ENCODE peak calls at places on chromosomes 12 and 14, in four cellular contexts. E is stomach, T is tibial artery, S is fibroblast of lung. Z is an unnamed sample.

GRCh38 chr14:71714225-71714624 is 218.0 kb upstream of the RGS6 start:
- DNase-seq in E (no peak), S (peak), T (no peak), Z (no peak)

GRCh38 chr12:510071-510825 is 50.5 kb downstream of the B4GALNT3 start:
- DNase-seq in T (no peak), E (peak), S (no peak), Z (no peak)

GRCh38 chr12:21751517-21751916 is 23.0 kb downstream of the KCNJ8 start:
- DNase-seq in S (peak), T (no peak), E (no peak), Z (peak)

GRCh38 chr12:96501139-96501741 is 11.9 kb downstream of the CFAP54 start:
- DNase-seq in T (peak), E (peak), S (peak), Z (no peak)

GRCh38 chr14:51304428-51304827 is 64.4 kb downstream of the TMX1 start:
- DNase-seq in T (no peak), S (peak), E (no peak), Z (no peak)

GRCh38 chr14:55349565-55349964 is 62.1 kb downstream of the ATG14 start:
- DNase-seq in S (no peak), E (no peak), T (no peak), Z (no peak)

GRCh38 chr12:15988983-15989382 is 77.9 kb downstream of the DERA start:
- DNase-seq in T (no peak), S (no peak), E (no peak), Z (no peak)

GRCh38 chr12:32502693-32503510 is 103.5 kb downstream of the FGD4 start:
- DNase-seq in T (peak), E (no peak), S (peak), Z (no peak)

GRCh38 chr14:96631621-96632362 is 129.6 kb downstream of the PAPOLA start:
- DNase-seq in E (peak), T (no peak), S (no peak), Z (no peak)

GRCh38 chr12:57143454-57143853 is 4.0 kb downstream of the LRP1-AS start:
- DNase-seq in S (no peak), E (no peak), T (no peak), Z (no peak)

GRCh38 chr14:36430662-36431084 is 89.4 kb downstream of the NKX2-1 start:
- DNase-seq in T (no peak), E (no peak), S (no peak), Z (no peak)

GRCh38 chr14:68238956-68239355 is 419.4 kb downstream of the RAD51B start:
- DNase-seq in T (no peak), S (no peak), E (no peak), Z (no peak)

GRCh38 chr14:93073366-93073722 is 42.4 kb downstream of the ITPK1 start:
- DNase-seq in S (no peak), T (no peak), E (no peak), Z (no peak)

GRCh38 chr12:57816855-57817151 is 1.7 kb downstream of the AVIL start:
- DNase-seq in E (no peak), S (peak), T (peak), Z (no peak)

GRCh38 chr12:55188974-55189556 is 31.8 kb upstream of the OR10A7 start:
- DNase-seq in T (no peak), S (peak), E (no peak), Z (peak)

GRCh38 chr14:57073986-57074385 is 194.7 kb downstream of the EXOC5 start:
- DNase-seq in E (no peak), T (no peak), S (no peak), Z (no peak)

GRCh38 chr14:51527073-51527472 is 124.6 kb upstream of the FRMD6 start:
- DNase-seq in E (no peak), S (peak), T (no peak), Z (peak)

GRCh38 chr12:109461846-109462766 is 15.0 kb downstream of the KCTD10 start:
- DNase-seq in E (peak), S (peak), T (peak), Z (peak)

GRCh38 chr12:112907415-112908157 is 824 bp downstream of the OAS1 start:
- DNase-seq in E (no peak), T (peak), S (no peak), Z (no peak)

GRCh38 chr12:78494911-78495310 is 369.7 kb upstream of the SYT1 start:
- DNase-seq in T (no peak), E (no peak), S (peak), Z (no peak)

GRCh38 chr12:98752726-98753125 is 107.6 kb downstream of the APAF1 start:
- DNase-seq in T (no peak), E (no peak), S (peak), Z (no peak)

GRCh38 chr14:101708853-101709532 is 52.5 kb upstream of the PPP2R5C start:
- DNase-seq in T (no peak), E (no peak), S (no peak), Z (no peak)

GRCh38 chr12:70590051-70590450 is 47.2 kb downstream of the PTPRB start:
- DNase-seq in S (peak), E (peak), T (peak), Z (peak)

GRCh38 chr12:6207254-6207942 is 7.2 kb downstream of the CD9 start:
- DNase-seq in S (no peak), E (no peak), T (no peak), Z (no peak)

GRCh38 chr14:92680781-92681650 is 67.4 kb downstream of the LGMN start:
- DNase-seq in T (peak), E (peak), S (peak), Z (peak)

GRCh38 chr12:101891462-101891971 is 14.1 kb downstream of the DRAM1 start:
- DNase-seq in S (peak), E (peak), T (peak), Z (peak)

GRCh38 chr14:68792022-68792829 is 641 bp downstream of the ZFP36L1 start:
- DNase-seq in T (no peak), S (no peak), E (peak), Z (no peak)

GRCh38 chr12:109946505-109946904 is 46.4 kb downstream of the TCHP start:
- DNase-seq in T (no peak), S (peak), E (no peak), Z (no peak)

GRCh38 chr12:62435337-62436163 is 31.1 kb upstream of the MON2 start:
- DNase-seq in T (peak), S (peak), E (peak), Z (peak)

GRCh38 chr12:11987906-11988305 is 82.8 kb upstream of the BCL2L14 start:
- DNase-seq in E (no peak), T (no peak), S (peak), Z (no peak)

GRCh38 chr14:32657081-32657480 is 281.6 kb upstream of the NPAS3 start:
- DNase-seq in T (peak), E (no peak), S (peak), Z (peak)

GRCh38 chr14:33848706-33849454 is 102.0 kb downstream of the EGLN3 start:
- DNase-seq in E (peak), S (peak), T (no peak), Z (no peak)

GRCh38 chr12:114286145-114286544 is 119.8 kb downstream of the TBX5 start:
- DNase-seq in S (no peak), E (no peak), T (no peak), Z (no peak)

GRCh38 chr14:37668646-37669045 is 73.2 kb downstream of the TTC6 start:
- DNase-seq in S (peak), E (no peak), T (no peak), Z (peak)

GRCh38 chr14:60266021-60266937 is 17.3 kb downstream of the PPM1A start:
- DNase-seq in E (no peak), S (no peak), T (no peak), Z (no peak)

GRCh38 chr12:31850268-31850667 is 108.9 kb upstream of the RESF1 start:
- DNase-seq in S (no peak), T (no peak), E (no peak), Z (no peak)

GRCh38 chr14:69315302-69315701 is 55.3 kb downstream of the GALNT16 start:
- DNase-seq in T (no peak), S (no peak), E (no peak), Z (no peak)

GRCh38 chr14:104731249-104731924 is 7.4 kb downstream of the ADSS1 start:
- DNase-seq in T (no peak), S (no peak), E (no peak), Z (no peak)

GRCh38 chr14:104732931-104733681 is 9.1 kb downstream of the ADSS1 start:
- DNase-seq in T (no peak), E (peak), S (no peak), Z (no peak)

GRCh38 chr14:104732355-104732804 is 8.4 kb downstream of the ADSS1 start:
- DNase-seq in E (peak), T (peak), S (no peak), Z (no peak)

GRCh38 chr14:104730504-104730903 is 6.5 kb downstream of the ADSS1 start:
- DNase-seq in E (no peak), T (no peak), S (no peak), Z (no peak)

GRCh38 chr14:104731925-104732294 is 7.9 kb downstream of the ADSS1 start:
- DNase-seq in T (no peak), S (no peak), E (no peak), Z (no peak)
- H3K27ac ChIP-seq in T (peak), S (no peak), E (peak), Z (no peak)

DNA sequence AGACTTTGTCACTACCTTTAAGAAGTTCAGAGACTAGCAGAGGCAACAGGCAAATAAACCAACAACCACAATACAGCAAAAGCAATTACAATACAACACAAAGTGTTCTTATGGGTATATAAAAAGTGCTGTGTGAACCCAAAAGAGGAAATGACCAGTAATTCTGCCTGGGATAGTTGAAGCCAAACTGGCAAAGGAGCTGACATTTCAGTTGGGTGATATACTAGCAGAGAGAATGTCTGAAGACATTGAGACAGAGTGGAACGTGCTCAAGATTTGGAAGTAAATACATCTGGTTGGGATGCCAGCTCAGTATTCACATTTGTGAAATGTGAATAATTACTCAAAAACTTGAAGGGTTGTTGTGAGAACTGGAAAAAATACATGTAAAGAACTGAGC is 80.6 kb upstream of the GTF2A1 start:
- DNase-seq in E (no peak), T (no peak), S (no peak), Z (no peak)
- H3K4me3 ChIP-seq in E (no peak), T (no peak), S (no peak), Z (no peak)

GRCh38 chr12:108424026-108424425 is 84.9 kb upstream of the CMKLR1 start:
- DNase-seq in T (no peak), E (no peak), S (no peak), Z (no peak)

GRCh38 chr12:108419949-108420348 is 80.8 kb upstream of the CMKLR1 start:
- DNase-seq in T (no peak), E (no peak), S (no peak), Z (no peak)

GRCh38 chr12:108425238-108425795 is 86.2 kb upstream of the CMKLR1 start:
- DNase-seq in T (no peak), S (no peak), E (no peak), Z (no peak)

GRCh38 chr12:108424816-108425215 is 85.7 kb upstream of the CMKLR1 start:
- DNase-seq in E (no peak), S (no peak), T (no peak), Z (no peak)

GRCh38 chr12:108423486-108423885 is 84.4 kb upstream of the CMKLR1 start:
- DNase-seq in T (no peak), S (no peak), E (no peak), Z (no peak)
- H3K27ac ChIP-seq in T (no peak), S (no peak), E (no peak), Z (no peak)

DNA sequence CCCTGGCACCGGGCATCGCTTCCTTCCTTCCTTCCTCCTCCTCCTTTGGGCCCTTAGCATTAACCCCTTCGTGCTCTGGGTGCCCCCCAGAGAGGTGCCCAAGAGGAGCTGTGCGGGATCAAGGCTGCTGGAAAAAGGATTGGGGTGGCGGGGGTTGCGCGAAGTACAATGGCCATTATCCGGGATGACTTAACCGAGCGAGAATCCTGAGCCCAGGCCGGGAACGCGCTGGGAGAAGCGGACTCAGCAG is 2.8 kb downstream of the DHH start:
- DNase-seq in S (peak), E (no peak), T (no peak), Z (no peak)
- H3K4me3 ChIP-seq in S (no peak), E (peak), T (peak), Z (peak)

GRCh38 chr14:95362180-95362494 is 42.4 kb upstream of the CLMN start:
- DNase-seq in T (no peak), S (no peak), E (no peak), Z (no peak)

GRCh38 chr14:95363468-95363954 is 43.8 kb upstream of the CLMN start:
- DNase-seq in S (no peak), E (no peak), T (no peak), Z (no peak)

GRCh38 chr14:95361373-95362179 is 41.9 kb upstream of the CLMN start:
- DNase-seq in S (no peak), E (peak), T (no peak), Z (no peak)

GRCh38 chr14:95364481-95365209 is 44.9 kb upstream of the CLMN start:
- DNase-seq in T (no peak), E (no peak), S (no peak), Z (no peak)

GRCh38 chr14:95365401-95365800 is 45.7 kb upstream of the CLMN start:
- DNase-seq in T (no peak), E (no peak), S (no peak), Z (no peak)
- H3K27ac ChIP-seq in T (no peak), E (no peak), S (no peak), Z (no peak)

GRCh38 chr14:35223927-35224326 is 68.3 kb upstream of the PSMA6 start:
- DNase-seq in T (no peak), S (peak), E (no peak), Z (no peak)
- H3K4me3 ChIP-seq in T (no peak), S (no peak), E (no peak), Z (no peak)

GRCh38 chr12:120227233-120228040 is 26.5 kb upstream of the RPLP0 start:
- DNase-seq in S (no peak), T (no peak), E (no peak), Z (no peak)
- H3K27ac ChIP-seq in S (peak), T (no peak), E (peak), Z (no peak)

GRCh38 chr12:94969424-94969823 is 34.1 kb downstream of the NDUFA12 start:
- DNase-seq in T (no peak), S (no peak), E (no peak), Z (no peak)

GRCh38 chr12:94963649-94964048 is 39.8 kb downstream of the NDUFA12 start:
- DNase-seq in T (no peak), E (no peak), S (no peak), Z (no peak)

GRCh38 chr12:94962680-94963079 is 40.8 kb downstream of the NDUFA12 start:
- DNase-seq in T (no peak), E (no peak), S (no peak), Z (no peak)

GRCh38 chr12:94961413-94961812 is 42.1 kb downstream of the NDUFA12 start:
- DNase-seq in S (no peak), T (no peak), E (no peak), Z (no peak)

DNA sequence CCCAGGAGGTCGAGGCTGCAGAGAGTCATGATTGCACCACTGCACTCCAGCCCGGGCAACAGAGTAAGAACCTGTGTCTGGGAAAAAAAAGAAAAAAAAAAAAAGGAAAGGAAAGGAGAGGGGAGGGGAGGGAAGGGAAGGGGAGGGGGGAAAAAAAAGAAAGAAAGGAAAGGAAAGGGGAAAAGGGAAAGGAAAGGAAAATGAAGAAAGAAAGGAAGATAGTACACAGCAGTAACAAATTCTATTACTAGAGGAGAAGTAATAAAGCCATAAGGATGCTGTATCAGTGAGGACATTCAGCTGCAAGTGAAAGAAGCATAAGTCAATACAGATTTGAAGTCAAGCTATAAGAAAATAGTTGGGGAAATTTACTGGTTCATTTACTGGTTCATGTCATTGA is 37.5 kb downstream of the NDUFA12 start:
- DNase-seq in E (no peak), T (no peak), S (no peak), Z (no peak)
- H3K4me3 ChIP-seq in E (no peak), T (no peak), S (no peak), Z (no peak)

Z was measured in AG04450.